ENCODE peak calls at places on chromosomes 5 and 9, in seven cellular contexts. I is AG04450; S is activated effector memory CD4-positive, alpha-beta T cell treated with Interleukin-2 at 50 U/mL for 16 hours; Y is activated T-helper 1 cell treated with Interleukin-2 at 50 U/mL for 16 hours; V is brain microvascular endothelial cell; M is naive B cell; N is T-helper 1 cell. F is an unnamed sample.

GRCh38 chr9:8823131-8823895 is 1023.7 kb upstream of the DMAC1 start:
- DNase-seq in I (no peak), S (no peak), Y (no peak), V (no peak), M (no peak), N (no peak), F (no peak)

GRCh38 chr9:26770821-26771220 is 121.8 kb downstream of the CAAP1 start:
- DNase-seq in I (no peak), S (no peak), Y (no peak), V (no peak), M (no peak), N (no peak), F (no peak)

GRCh38 chr9:126366366-126367011 is 39.9 kb downstream of the MVB12B start:
- DNase-seq in I (no peak), S (no peak), Y (no peak), V (no peak), M (no peak), N (no peak), F (no peak)

GRCh38 chr5:115366223-115366622 is 69.8 kb upstream of the CCDC112 start:
- DNase-seq in I (peak; percentile 82), S (no peak), Y (no peak), V (peak; percentile 96), M (no peak), N (no peak), F (no peak)

GRCh38 chr5:37840036-37840909 is at the start of gene GDNF:
- DNase-seq in I (peak; percentile 67), S (no peak), Y (no peak), V (no peak), M (no peak), N (no peak), F (no peak)

GRCh38 chr9:98367371-98367900 is 112.0 kb upstream of the TBC1D2 start:
- DNase-seq in I (no peak), S (no peak), Y (no peak), V (no peak), M (no peak), N (no peak), F (no peak)

GRCh38 chr9:86202338-86202882 is 57.0 kb downstream of the C9orf153 start:
- DNase-seq in I (peak; percentile 20), S (no peak), Y (no peak), V (peak; percentile 35), M (peak; percentile 14), N (no peak), F (no peak)

GRCh38 chr9:88164870-88165269 is 26.6 kb upstream of the SPATA31C2 start:
- DNase-seq in I (no peak), S (no peak), Y (no peak), V (no peak), M (no peak), N (no peak), F (no peak)

GRCh38 chr5:926416-927171 is 33.9 kb downstream of the TRIP13 start:
- DNase-seq in I (no peak), S (no peak), Y (no peak), V (no peak), M (peak; percentile 22), N (no peak), F (no peak)

GRCh38 chr5:54769746-54770145 is 215.6 kb downstream of the ESM1 start:
- DNase-seq in I (no peak), S (no peak), Y (no peak), V (no peak), M (no peak), N (no peak), F (no peak)

GRCh38 chr5:165410476-165410875 is 1905.1 kb downstream of the MAT2B start:
- DNase-seq in I (no peak), S (no peak), Y (no peak), V (no peak), M (no peak), N (no peak), F (no peak)

GRCh38 chr5:56543431-56544385 is 271.6 kb upstream of the MAP3K1 start:
- DNase-seq in I (peak; percentile 30), S (no peak), Y (no peak), V (peak; percentile 19), M (no peak), N (no peak), F (no peak)

GRCh38 chr9:113594484-113595299 is 131.2 kb downstream of the RGS3 start:
- DNase-seq in I (no peak), S (no peak), Y (no peak), V (no peak), M (no peak), N (no peak), F (no peak)

GRCh38 chr5:368162-369084 is 46.9 kb downstream of the AHRR start:
- DNase-seq in I (peak; percentile 89), S (no peak), Y (no peak), V (peak; percentile 90), M (peak; percentile 33), N (no peak), F (no peak)

GRCh38 chr9:81320909-81321482 is 368.4 kb downstream of the TLE1 start:
- DNase-seq in I (no peak), S (no peak), Y (no peak), V (no peak), M (no peak), N (no peak), F (no peak)

GRCh38 chr5:149367249-149367971 is 9.6 kb downstream of the PCYOX1L start:
- DNase-seq in I (no peak), S (peak; percentile 32), Y (peak; percentile 4), V (peak; percentile 78), M (peak; percentile 29), N (peak; percentile 30), F (peak; percentile 41)

GRCh38 chr5:6678385-6678784 is 34.8 kb upstream of the TENT4A start:
- DNase-seq in I (no peak), S (no peak), Y (no peak), V (no peak), M (no peak), N (no peak), F (no peak)

GRCh38 chr5:81971086-81971693 is 633 bp upstream of the ATG10 start:
- DNase-seq in I (no peak), S (no peak), Y (no peak), V (no peak), M (peak; percentile 21), N (no peak), F (no peak)

GRCh38 chr5:175282611-175283225 is 161.3 kb downstream of the DRD1 start:
- DNase-seq in I (no peak), S (no peak), Y (no peak), V (no peak), M (no peak), N (no peak), F (no peak)

GRCh38 chr9:126146254-126147145 is 180.1 kb upstream of the MVB12B start:
- DNase-seq in I (no peak), S (no peak), Y (no peak), V (no peak), M (peak; percentile 13), N (no peak), F (peak; percentile 11)

GRCh38 chr5:1140188-1140817 is 28.4 kb upstream of the SLC12A7 start:
- DNase-seq in I (no peak), S (peak; percentile 55), Y (peak; percentile 75), V (no peak), M (peak; percentile 85), N (peak; percentile 74), F (peak; percentile 56)

GRCh38 chr5:54860321-54860720 is 125.1 kb downstream of the ESM1 start:
- DNase-seq in I (no peak), S (no peak), Y (no peak), V (no peak), M (no peak), N (no peak), F (no peak)

GRCh38 chr5:13251623-13252367 is 692.7 kb downstream of the DNAH5 start:
- DNase-seq in I (no peak), S (no peak), Y (no peak), V (no peak), M (no peak), N (no peak), F (no peak)

F was measured in central memory CD8-positive, alpha-beta T cell.